ENCODE peak calls at places on chromosomes 5 and 9, in eight cellular contexts. One of them, this sample, is unnamed.

GRCh38 chr5:76766746-76767145 is 50.8 kb downstream of the F2R start:
- DNase-seq in EH: peak; percentile 36
- DNase-seq in lung microvascular endothelial cell: peak; percentile 54
- DNase-seq in BE2C: no peak
- DNase-seq in GM12865: no peak
- DNase-seq in activated T-helper 1 cell treated with Interleukin-2 at 50 U/mL for 16 hours: no peak
- DNase-seq in ecto neural progenitor cell: no peak
- DNase-seq in A549: no peak
- DNase-seq in this sample: no peak

GRCh38 chr5:32151198-32151597 is 22.9 kb downstream of the GOLPH3 start:
- DNase-seq in lung microvascular endothelial cell: no peak
- DNase-seq in GM12865: no peak
- DNase-seq in EH: no peak
- DNase-seq in activated T-helper 1 cell treated with Interleukin-2 at 50 U/mL for 16 hours: no peak
- DNase-seq in ecto neural progenitor cell: no peak
- DNase-seq in A549: no peak
- DNase-seq in BE2C: no peak
- DNase-seq in this sample: no peak

GRCh38 chr5:43041669-43042175 is 1.6 kb upstream of the ANXA2R start:
- DNase-seq in activated T-helper 1 cell treated with Interleukin-2 at 50 U/mL for 16 hours: no peak
- DNase-seq in lung microvascular endothelial cell: peak; percentile 87
- DNase-seq in EH: peak; percentile 90
- DNase-seq in GM12865: peak; percentile 81
- DNase-seq in A549: no peak
- DNase-seq in ecto neural progenitor cell: no peak
- DNase-seq in BE2C: peak; percentile 75
- DNase-seq in this sample: no peak

GRCh38 chr5:59460368-59461153 is 433.0 kb downstream of the PDE4D start:
- DNase-seq in lung microvascular endothelial cell: no peak
- DNase-seq in EH: no peak
- DNase-seq in ecto neural progenitor cell: no peak
- DNase-seq in GM12865: no peak
- DNase-seq in activated T-helper 1 cell treated with Interleukin-2 at 50 U/mL for 16 hours: no peak
- DNase-seq in BE2C: no peak
- DNase-seq in A549: no peak
- DNase-seq in this sample: no peak

GRCh38 chr5:163569284-163569683 is 63.9 kb downstream of the MAT2B start:
- DNase-seq in ecto neural progenitor cell: no peak
- DNase-seq in A549: no peak
- DNase-seq in BE2C: no peak
- DNase-seq in activated T-helper 1 cell treated with Interleukin-2 at 50 U/mL for 16 hours: no peak
- DNase-seq in EH: peak; percentile 19
- DNase-seq in lung microvascular endothelial cell: peak; percentile 61
- DNase-seq in GM12865: no peak
- DNase-seq in this sample: no peak

GRCh38 chr9:3873818-3874217 is 348.0 kb upstream of the RFX3 start:
- DNase-seq in lung microvascular endothelial cell: no peak
- DNase-seq in A549: no peak
- DNase-seq in BE2C: no peak
- DNase-seq in EH: peak; percentile 72
- DNase-seq in GM12865: no peak
- DNase-seq in ecto neural progenitor cell: no peak
- DNase-seq in activated T-helper 1 cell treated with Interleukin-2 at 50 U/mL for 16 hours: no peak
- DNase-seq in this sample: no peak

GRCh38 chr9:17519761-17520160 is 59.1 kb upstream of the SH3GL2 start:
- DNase-seq in lung microvascular endothelial cell: peak; percentile 3
- DNase-seq in ecto neural progenitor cell: no peak
- DNase-seq in BE2C: no peak
- DNase-seq in activated T-helper 1 cell treated with Interleukin-2 at 50 U/mL for 16 hours: no peak
- DNase-seq in EH: no peak
- DNase-seq in A549: no peak
- DNase-seq in GM12865: no peak
- DNase-seq in this sample: no peak

GRCh38 chr5:133327946-133328401 is 276.2 kb downstream of the HSPA4 start:
- DNase-seq in GM12865: no peak
- DNase-seq in BE2C: no peak
- DNase-seq in lung microvascular endothelial cell: no peak
- DNase-seq in ecto neural progenitor cell: no peak
- DNase-seq in EH: no peak
- DNase-seq in A549: no peak
- DNase-seq in activated T-helper 1 cell treated with Interleukin-2 at 50 U/mL for 16 hours: no peak
- DNase-seq in this sample: no peak

GRCh38 chr5:132389051-132389331 is 19.5 kb downstream of the SLC22A5 start:
- DNase-seq in ecto neural progenitor cell: no peak
- DNase-seq in EH: peak; percentile 37
- DNase-seq in lung microvascular endothelial cell: no peak
- DNase-seq in GM12865: no peak
- DNase-seq in BE2C: no peak
- DNase-seq in activated T-helper 1 cell treated with Interleukin-2 at 50 U/mL for 16 hours: no peak
- DNase-seq in A549: no peak
- DNase-seq in this sample: no peak

GRCh38 chr5:37710965-37711364 is 128.9 kb downstream of the GDNF start:
- DNase-seq in lung microvascular endothelial cell: no peak
- DNase-seq in activated T-helper 1 cell treated with Interleukin-2 at 50 U/mL for 16 hours: no peak
- DNase-seq in ecto neural progenitor cell: no peak
- DNase-seq in A549: no peak
- DNase-seq in GM12865: no peak
- DNase-seq in BE2C: no peak
- DNase-seq in EH: peak; percentile 55
- DNase-seq in this sample: no peak

GRCh38 chr5:167244583-167244982 is 1046.9 kb upstream of the WWC1 start:
- DNase-seq in BE2C: no peak
- DNase-seq in A549: no peak
- DNase-seq in GM12865: no peak
- DNase-seq in lung microvascular endothelial cell: no peak
- DNase-seq in ecto neural progenitor cell: peak; percentile 67
- DNase-seq in EH: no peak
- DNase-seq in activated T-helper 1 cell treated with Interleukin-2 at 50 U/mL for 16 hours: no peak
- DNase-seq in this sample: no peak

GRCh38 chr9:110890416-110890815 is 147.9 kb downstream of the LPAR1 start:
- DNase-seq in GM12865: no peak
- DNase-seq in A549: no peak
- DNase-seq in lung microvascular endothelial cell: no peak
- DNase-seq in EH: no peak
- DNase-seq in BE2C: no peak
- DNase-seq in ecto neural progenitor cell: no peak
- DNase-seq in activated T-helper 1 cell treated with Interleukin-2 at 50 U/mL for 16 hours: no peak
- DNase-seq in this sample: no peak

GRCh38 chr5:57094753-57095683 is 78.8 kb upstream of the GPBP1 start:
- DNase-seq in BE2C: peak; percentile 23
- DNase-seq in lung microvascular endothelial cell: peak; percentile 12
- DNase-seq in ecto neural progenitor cell: peak; percentile 60
- DNase-seq in activated T-helper 1 cell treated with Interleukin-2 at 50 U/mL for 16 hours: no peak
- DNase-seq in EH: peak; percentile 25
- DNase-seq in GM12865: peak; percentile 21
- DNase-seq in A549: no peak
- DNase-seq in this sample: no peak

GRCh38 chr5:169080352-169080938 is 220.5 kb downstream of the SLIT3 start:
- DNase-seq in GM12865: no peak
- DNase-seq in EH: no peak
- DNase-seq in activated T-helper 1 cell treated with Interleukin-2 at 50 U/mL for 16 hours: no peak
- DNase-seq in A549: no peak
- DNase-seq in ecto neural progenitor cell: no peak
- DNase-seq in lung microvascular endothelial cell: no peak
- DNase-seq in BE2C: no peak
- DNase-seq in this sample: no peak

GRCh38 chr9:92501671-92502393 is 19.5 kb upstream of the ASPN start:
- DNase-seq in BE2C: peak; percentile 46
- DNase-seq in A549: peak; percentile 43
- DNase-seq in ecto neural progenitor cell: peak; percentile 55
- DNase-seq in activated T-helper 1 cell treated with Interleukin-2 at 50 U/mL for 16 hours: no peak
- DNase-seq in EH: peak; percentile 74
- DNase-seq in lung microvascular endothelial cell: peak; percentile 36
- DNase-seq in GM12865: peak; percentile 60
- DNase-seq in this sample: peak; percentile 40

GRCh38 chr5:176608937-176609723 is 826 bp downstream of the GPRIN1 start:
- DNase-seq in GM12865: peak; percentile 55
- DNase-seq in A549: no peak
- DNase-seq in lung microvascular endothelial cell: no peak
- DNase-seq in EH: no peak
- DNase-seq in ecto neural progenitor cell: peak; percentile 56
- DNase-seq in BE2C: peak; percentile 62
- DNase-seq in activated T-helper 1 cell treated with Interleukin-2 at 50 U/mL for 16 hours: no peak
- DNase-seq in this sample: no peak

GRCh38 chr9:122389799-122390481 is 19.1 kb downstream of the PTGS1 start:
- DNase-seq in activated T-helper 1 cell treated with Interleukin-2 at 50 U/mL for 16 hours: no peak
- DNase-seq in EH: no peak
- DNase-seq in BE2C: no peak
- DNase-seq in lung microvascular endothelial cell: peak; percentile 77
- DNase-seq in GM12865: peak; percentile 5
- DNase-seq in A549: no peak
- DNase-seq in ecto neural progenitor cell: no peak
- DNase-seq in this sample: no peak

GRCh38 chr9:90593646-90594045 is 49.0 kb downstream of the DIRAS2 start:
- DNase-seq in ecto neural progenitor cell: no peak
- DNase-seq in BE2C: no peak
- DNase-seq in GM12865: no peak
- DNase-seq in activated T-helper 1 cell treated with Interleukin-2 at 50 U/mL for 16 hours: no peak
- DNase-seq in A549: no peak
- DNase-seq in lung microvascular endothelial cell: no peak
- DNase-seq in EH: no peak
- DNase-seq in this sample: no peak

GRCh38 chr5:153517105-153517700 is 26.7 kb downstream of the GRIA1 start:
- DNase-seq in ecto neural progenitor cell: peak; percentile 49
- DNase-seq in GM12865: no peak
- DNase-seq in BE2C: peak; percentile 8
- DNase-seq in activated T-helper 1 cell treated with Interleukin-2 at 50 U/mL for 16 hours: no peak
- DNase-seq in EH: no peak
- DNase-seq in lung microvascular endothelial cell: no peak
- DNase-seq in A549: no peak
- DNase-seq in this sample: no peak

GRCh38 chr5:74095871-74096270 is 469.9 kb downstream of the ARHGEF28 start:
- DNase-seq in ecto neural progenitor cell: no peak
- DNase-seq in BE2C: no peak
- DNase-seq in A549: no peak
- DNase-seq in GM12865: no peak
- DNase-seq in lung microvascular endothelial cell: no peak
- DNase-seq in activated T-helper 1 cell treated with Interleukin-2 at 50 U/mL for 16 hours: no peak
- DNase-seq in EH: peak; percentile 80
- DNase-seq in this sample: no peak

GRCh38 chr5:89847743-89848142 is 561.8 kb downstream of the CETN3 start:
- DNase-seq in ecto neural progenitor cell: no peak
- DNase-seq in A549: no peak
- DNase-seq in lung microvascular endothelial cell: no peak
- DNase-seq in EH: no peak
- DNase-seq in GM12865: no peak
- DNase-seq in activated T-helper 1 cell treated with Interleukin-2 at 50 U/mL for 16 hours: no peak
- DNase-seq in BE2C: peak; percentile 81
- DNase-seq in this sample: no peak

GRCh38 chr9:7166074-7166473 is 408.3 kb downstream of the KDM4C start:
- DNase-seq in BE2C: no peak
- DNase-seq in ecto neural progenitor cell: no peak
- DNase-seq in EH: no peak
- DNase-seq in GM12865: no peak
- DNase-seq in A549: no peak
- DNase-seq in activated T-helper 1 cell treated with Interleukin-2 at 50 U/mL for 16 hours: no peak
- DNase-seq in lung microvascular endothelial cell: no peak
- DNase-seq in this sample: no peak

This sample was measured in HuH-7.5.